ENCODE peak calls at places on chromosome X, in seven cellular contexts. G is GM12892, I is tibial nerve, K is esophagus squamous epithelium, W is body of pancreas, U is IMR-90, O is lower leg skin. Y is an unnamed sample.
A peak's percentile ranks its signal among the peaks of the same experiment; 100 is the strongest.

GRCh38 chrX:144219035-144219434 is 335.2 kb downstream of the UBE2NL start:
- DNase-seq in G (no peak), I (no peak), K (no peak), W (peak; percentile 2), U (no peak), O (no peak), Y (no peak)

GRCh38 chrX:18833071-18833731 is 125.8 kb downstream of the PPEF1 start:
- DNase-seq in G (no peak), I (peak; percentile 24), K (no peak), W (peak; percentile 8), U (peak; percentile 16), O (no peak), Y (no peak)

GRCh38 chrX:151737494-151737893 is 2.9 kb downstream of the CNGA2 start:
- DNase-seq in G (no peak), I (no peak), K (no peak), W (no peak), U (no peak), O (peak; percentile 61), Y (no peak)

GRCh38 chrX:30504309-30504708 is 73.3 kb downstream of the TASL start:
- DNase-seq in G (no peak), I (no peak), K (no peak), W (no peak), U (peak; percentile 41), O (no peak), Y (no peak)

GRCh38 chrX:133640161-133641015 is 225.1 kb upstream of the GPC4 start:
- DNase-seq in G (no peak), I (no peak), K (no peak), W (no peak), U (no peak), O (no peak), Y (no peak)

GRCh38 chrX:17608898-17609297 is 128.4 kb upstream of the SCML1 start:
- DNase-seq in G (no peak), I (no peak), K (no peak), W (peak; percentile 81), U (no peak), O (no peak), Y (no peak)

GRCh38 chrX:3290561-3290960 is 55.9 kb downstream of the MXRA5 start:
- DNase-seq in G (no peak), I (no peak), K (no peak), W (no peak), U (no peak), O (no peak), Y (no peak)

GRCh38 chrX:19875051-19875432 is 12.4 kb downstream of the SH3KBP1 start:
- DNase-seq in G (no peak), I (peak; percentile 4), K (no peak), W (peak; percentile 27), U (peak; percentile 34), O (no peak), Y (no peak)

GRCh38 chrX:8433296-8434094 is 31.1 kb upstream of the VCX3B start:
- DNase-seq in G (no peak), I (no peak), K (no peak), W (no peak), U (no peak), O (no peak), Y (no peak)

GRCh38 chrX:118226060-118226428 is 109.4 kb upstream of the KLHL13 start:
- DNase-seq in G (no peak), I (no peak), K (no peak), W (no peak), U (no peak), O (no peak), Y (no peak)

GRCh38 chrX:78092296-78092695 is 11.8 kb upstream of the PGK1 start:
- DNase-seq in G (no peak), I (no peak), K (no peak), W (no peak), U (peak; percentile 71), O (no peak), Y (no peak)

GRCh38 chrX:52574416-52575275 is 57.8 kb upstream of the XAGE1B start:
- DNase-seq in G (peak; percentile 6), I (no peak), K (no peak), W (peak; percentile 37), U (peak; percentile 61), O (no peak), Y (peak; percentile 8)

GRCh38 chrX:50680990-50681389 is 133.0 kb downstream of the SHROOM4 start:
- DNase-seq in G (no peak), I (no peak), K (no peak), W (no peak), U (no peak), O (no peak), Y (no peak)

GRCh38 chrX:69285881-69286545 is 120.8 kb upstream of the PJA1 start:
- DNase-seq in G (peak; percentile 79), I (peak; percentile 63), K (no peak), W (peak; percentile 40), U (no peak), O (peak; percentile 92), Y (peak; percentile 53)

GRCh38 chrX:10619311-10620015 is 922 bp downstream of the MID1 start:
- DNase-seq in G (no peak), I (no peak), K (no peak), W (no peak), U (no peak), O (no peak), Y (no peak)

GRCh38 chrX:150547511-150548115 is 20.8 kb upstream of the MTM1 start:
- DNase-seq in G (no peak), I (peak; percentile 25), K (peak; percentile 7), W (peak; percentile 64), U (no peak), O (peak; percentile 93), Y (no peak)

GRCh38 chrX:53795583-53795982 is 109.1 kb upstream of the HUWE1 start:
- DNase-seq in G (no peak), I (no peak), K (no peak), W (no peak), U (peak; percentile 3), O (no peak), Y (no peak)

GRCh38 chrX:41178201-41178600 is 93.0 kb downstream of the USP9X start:
- DNase-seq in G (no peak), I (no peak), K (no peak), W (no peak), U (no peak), O (no peak), Y (no peak)

GRCh38 chrX:65493431-65493830 is 41.2 kb downstream of the LAS1L start:
- DNase-seq in G (no peak), I (no peak), K (no peak), W (no peak), U (no peak), O (no peak), Y (no peak)

GRCh38 chrX:68299923-68300322 is 133.4 kb downstream of the OPHN1 start:
- DNase-seq in G (no peak), I (no peak), K (no peak), W (no peak), U (peak; percentile 1), O (no peak), Y (no peak)

GRCh38 chrX:16770970-16771482 is 15.2 kb upstream of the TXLNG start:
- DNase-seq in G (no peak), I (no peak), K (no peak), W (no peak), U (no peak), O (no peak), Y (no peak)

GRCh38 chrX:41475166-41475565 is 28.0 kb downstream of the NYX start:
- DNase-seq in G (no peak), I (no peak), K (no peak), W (no peak), U (no peak), O (no peak), Y (no peak)

GRCh38 chrX:107775734-107776511 is at the start of gene TSC22D3:
- DNase-seq in G (peak; percentile 57), I (peak; percentile 57), K (peak; percentile 18), W (peak; percentile 90), U (peak; percentile 33), O (peak; percentile 96), Y (peak; percentile 60)
- TF ChIP-seq POLR2A in G (no peak), I (peak; percentile 20), K (peak; percentile 64), W (peak; percentile 69), U (no peak), O (no peak), Y (no peak)

DNA sequence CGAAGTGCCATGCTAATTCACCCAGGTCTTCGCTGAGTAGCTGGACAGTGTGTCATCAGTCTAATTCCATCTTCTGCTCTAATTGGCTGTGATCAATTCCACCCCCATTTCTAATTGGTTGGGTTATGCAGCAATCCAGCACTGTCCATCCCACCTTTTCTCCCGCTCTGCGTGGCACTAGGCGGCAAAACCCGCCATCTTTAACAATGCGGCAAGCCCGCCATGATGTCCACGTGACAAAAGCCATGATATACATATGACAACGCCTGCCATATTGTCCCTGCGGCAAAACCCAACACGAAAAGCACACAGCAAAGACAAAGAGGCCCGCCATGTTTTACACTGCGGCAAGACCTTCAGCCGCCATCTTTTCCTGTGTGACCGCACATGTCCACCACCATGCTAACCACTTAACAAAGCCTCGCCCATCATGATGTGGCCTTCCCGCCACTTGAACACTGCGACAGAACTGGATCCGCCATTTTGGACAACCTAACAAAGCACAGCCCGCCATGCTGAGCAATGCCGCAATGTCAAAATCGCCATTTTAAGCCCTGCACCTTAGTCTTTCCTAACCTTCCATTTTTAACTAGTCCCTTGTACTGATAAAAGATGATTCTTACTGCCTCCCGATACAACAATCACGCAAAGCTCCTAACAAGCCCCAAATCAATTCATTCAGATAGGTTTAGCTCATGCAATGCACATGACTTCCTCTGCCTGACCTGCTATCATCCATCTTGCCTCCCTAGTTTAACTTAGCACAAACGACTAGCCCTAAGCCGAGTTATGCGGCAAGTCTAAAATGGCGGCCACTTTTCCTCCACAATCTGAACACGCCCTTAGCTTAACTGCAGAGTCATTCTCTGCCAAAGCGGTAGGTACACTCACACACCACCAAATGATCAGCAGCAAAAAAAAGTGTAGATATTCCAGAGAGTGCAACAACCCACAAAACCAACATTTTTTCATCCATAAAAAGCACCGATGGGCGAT is 288.3 kb downstream of the CHIC1 start:
- DNase-seq in G (peak; percentile 28), I (no peak), K (peak; percentile 61), W (no peak), U (peak; percentile 96), O (peak; percentile 97), Y (no peak)
- TF ChIP-seq POLR2A in G (peak; percentile 62), I (no peak), K (no peak), W (no peak), U (no peak), O (no peak), Y (no peak)

GRCh38 chrX:104156630-104157529 is at the start of gene SLC25A53:
- DNase-seq in G (peak; percentile 25), I (peak; percentile 69), K (peak; percentile 22), W (peak; percentile 82), U (peak; percentile 71), O (peak; percentile 94), Y (peak; percentile 19)
- TF ChIP-seq POLR2A in G (peak; percentile 57), I (peak; percentile 20), K (peak; percentile 50), W (peak; percentile 78), U (peak; percentile 73), O (no peak), Y (peak; percentile 72)

GRCh38 chrX:40012800-40013682 is 84.7 kb downstream of the BCOR start:
- DNase-seq in G (no peak), I (peak; percentile 28), K (no peak), W (peak; percentile 48), U (peak; percentile 35), O (peak; percentile 92), Y (no peak)
- TF ChIP-seq POLR2A in G (no peak), I (no peak), K (peak; percentile 43), W (peak; percentile 54), U (no peak), O (no peak), Y (no peak)